ENCODE peak calls at places on chromosomes 3 and 15, in eight cellular contexts. H, P, I, Z, T, D, E and C are unnamed samples.
A peak's percentile ranks its signal among the peaks of the same experiment; 100 is the strongest.

GRCh38 chr3:115518100-115518852 is 105.0 kb upstream of the GAP43 start:
- DNase-seq in E (peak; percentile 92), I (peak; percentile 88), H (no peak), D (peak; percentile 20), P (no peak), T (no peak), Z (no peak), C (no peak)

GRCh38 chr3:24963762-24964625 is 464.1 kb upstream of the RARB start:
- DNase-seq in P (no peak), Z (peak; percentile 31), D (peak; percentile 14), I (no peak), H (no peak), T (no peak), E (peak; percentile 36), C (no peak)

GRCh38 chr3:125108833-125109540 is 53.2 kb upstream of the HEG1 start:
- DNase-seq in D (no peak), E (no peak), P (no peak), Z (no peak), I (no peak), T (no peak), H (no peak), C (no peak)

GRCh38 chr3:66068255-66068654 is 29.5 kb upstream of the MAGI1 start:
- DNase-seq in I (no peak), Z (no peak), H (no peak), T (no peak), D (no peak), E (no peak), P (no peak), C (no peak)

GRCh38 chr15:71800190-71800589 is 10.2 kb upstream of the NR2E3 start:
- DNase-seq in P (no peak), D (no peak), Z (no peak), E (no peak), T (no peak), I (no peak), H (no peak), C (no peak)

GRCh38 chr3:99543796-99544195 is 94.6 kb upstream of the COL8A1 start:
- DNase-seq in T (no peak), D (no peak), Z (no peak), H (no peak), P (no peak), E (no peak), I (no peak), C (no peak)

GRCh38 chr15:85621096-85621495 is 173.6 kb downstream of the KLHL25 start:
- DNase-seq in H (no peak), D (no peak), Z (no peak), P (no peak), E (no peak), T (no peak), I (no peak), C (no peak)

GRCh38 chr3:49607105-49607591 is 52.9 kb downstream of the BSN start:
- DNase-seq in E (peak; percentile 71), H (no peak), Z (no peak), I (no peak), T (no peak), P (no peak), D (no peak), C (peak; percentile 29)

GRCh38 chr3:46405301-46406079 is 1.4 kb downstream of the CCR5AS start:
- DNase-seq in H (no peak), E (peak; percentile 18), P (no peak), Z (no peak), T (no peak), D (no peak), I (no peak), C (no peak)

GRCh38 chr3:117681619-117682018 is 972.0 kb downstream of the TUSC7 start:
- DNase-seq in I (no peak), T (no peak), P (no peak), D (no peak), H (no peak), E (peak; percentile 38), Z (no peak), C (no peak)

GRCh38 chr3:169162107-169162506 is 501.4 kb downstream of the MECOM start:
- DNase-seq in T (no peak), I (no peak), H (no peak), P (no peak), E (no peak), Z (no peak), D (no peak), C (no peak)

GRCh38 chr3:120418866-120419490 is 31.8 kb downstream of the FSTL1 start:
- DNase-seq in E (peak; percentile 75), P (no peak), H (no peak), T (no peak), I (peak; percentile 64), Z (peak; percentile 78), D (no peak), C (no peak)

GRCh38 chr15:41585140-41586047 is 26.4 kb downstream of the TYRO3 start:
- DNase-seq in P (no peak), Z (no peak), I (peak; percentile 75), H (no peak), D (no peak), T (peak; percentile 71), E (peak; percentile 48), C (no peak)

GRCh38 chr15:60134609-60135008 is 130.5 kb downstream of the FOXB1 start:
- DNase-seq in P (no peak), Z (no peak), D (no peak), H (no peak), E (peak; percentile 21), T (no peak), I (no peak), C (no peak)

GRCh38 chr3:123283074-123283473 is 81.3 kb downstream of the SEC22A start:
- DNase-seq in I (no peak), P (no peak), D (no peak), Z (no peak), T (no peak), H (no peak), E (no peak), C (no peak)

GRCh38 chr3:139388961-139389551 is 391 bp downstream of the COPB2 start:
- DNase-seq in E (no peak), D (no peak), H (peak; percentile 15), I (no peak), Z (peak; percentile 58), T (no peak), P (no peak), C (peak; percentile 70)

GRCh38 chr15:68465861-68466560 is 34.0 kb upstream of the ITGA11 start:
- DNase-seq in I (no peak), Z (no peak), D (no peak), E (no peak), P (no peak), T (no peak), H (no peak), C (no peak)

GRCh38 chr15:57329582-57330367 is 46.5 kb upstream of the CGNL1 start:
- DNase-seq in I (no peak), T (no peak), Z (no peak), E (no peak), P (no peak), D (no peak), H (no peak), C (no peak)

GRCh38 chr15:90872481-90873184 is 4.2 kb downstream of the FURIN start:
- DNase-seq in P (no peak), Z (peak; percentile 23), H (no peak), D (peak; percentile 62), I (no peak), T (peak; percentile 83), E (peak; percentile 82), C (no peak)

GRCh38 chr3:50246517-50246954 is 10.5 kb downstream of the GNAI2 start:
- DNase-seq in Z (no peak), D (peak; percentile 93), E (peak; percentile 98), H (peak; percentile 82), I (peak; percentile 73), P (peak; percentile 68), T (no peak), C (no peak)

GRCh38 chr15:98713585-98714001 is 65.3 kb downstream of the IGF1R start:
- DNase-seq in I (no peak), E (peak; percentile 46), T (no peak), H (no peak), P (no peak), Z (no peak), D (no peak), C (no peak)

GRCh38 chr3:181886676-181887075 is 175.0 kb downstream of the SOX2 start:
- DNase-seq in T (no peak), D (no peak), I (no peak), H (no peak), Z (no peak), P (no peak), E (peak; percentile 72), C (no peak)

GRCh38 chr3:4355401-4356224 is 52.4 kb downstream of the SETMAR start:
- DNase-seq in I (peak; percentile 64), D (no peak), H (no peak), Z (no peak), P (no peak), E (no peak), T (no peak), C (no peak)

GRCh38 chr15:70447511-70447910 is 315.8 kb downstream of the UACA start:
- DNase-seq in P (no peak), D (no peak), I (no peak), E (no peak), Z (no peak), H (no peak), T (no peak), C (no peak)